ENCODE peak calls at places on chromosomes 6 and 20, in four cellular contexts. One of them, this sample, is unnamed.
A peak's percentile ranks its signal among the peaks of the same experiment; 100 is the strongest.

GRCh38 chr6:47587503-47587902 is 109.9 kb downstream of the CD2AP start:
- DNase-seq in gastrocnemius medialis: no peak
- DNase-seq in neural progenitor cell: no peak
- DNase-seq in mesothelial cell of epicardium: no peak
- DNase-seq in this sample: peak; percentile 22

GRCh38 chr6:14676084-14676483 is 558.5 kb downstream of the CD83 start:
- DNase-seq in gastrocnemius medialis: no peak
- DNase-seq in neural progenitor cell: no peak
- DNase-seq in mesothelial cell of epicardium: no peak
- DNase-seq in this sample: peak; percentile 59

GRCh38 chr6:113190170-113190569 is 667.0 kb upstream of the MARCKS start:
- DNase-seq in gastrocnemius medialis: no peak
- DNase-seq in neural progenitor cell: peak; percentile 16
- DNase-seq in mesothelial cell of epicardium: no peak
- DNase-seq in this sample: no peak

GRCh38 chr6:90382760-90383159 is 86.1 kb upstream of the BACH2 start:
- DNase-seq in gastrocnemius medialis: no peak
- DNase-seq in neural progenitor cell: no peak
- DNase-seq in mesothelial cell of epicardium: no peak
- DNase-seq in this sample: no peak

GRCh38 chr20:23920408-23920780 is 40.8 kb upstream of the CST5 start:
- DNase-seq in gastrocnemius medialis: no peak
- DNase-seq in neural progenitor cell: no peak
- DNase-seq in mesothelial cell of epicardium: no peak
- DNase-seq in this sample: no peak

GRCh38 chr20:53786071-53786444 is 192.4 kb upstream of the ZNF217 start:
- DNase-seq in gastrocnemius medialis: no peak
- DNase-seq in neural progenitor cell: no peak
- DNase-seq in mesothelial cell of epicardium: no peak
- DNase-seq in this sample: no peak

GRCh38 chr6:46323312-46323965 is 152.7 kb upstream of the ENPP5 start:
- DNase-seq in gastrocnemius medialis: peak; percentile 20
- DNase-seq in neural progenitor cell: no peak
- DNase-seq in mesothelial cell of epicardium: no peak
- DNase-seq in this sample: peak; percentile 91

GRCh38 chr20:38842558-38842981 is 37.1 kb downstream of the PPP1R16B start:
- DNase-seq in gastrocnemius medialis: no peak
- DNase-seq in neural progenitor cell: no peak
- DNase-seq in mesothelial cell of epicardium: no peak
- DNase-seq in this sample: no peak

GRCh38 chr6:169909113-169909512 is 157.7 kb downstream of the ERMARD start:
- DNase-seq in gastrocnemius medialis: no peak
- DNase-seq in neural progenitor cell: no peak
- DNase-seq in mesothelial cell of epicardium: no peak
- DNase-seq in this sample: no peak

GRCh38 chr6:3797231-3798200 is 46.0 kb upstream of the PXDC1 start:
- DNase-seq in gastrocnemius medialis: no peak
- DNase-seq in neural progenitor cell: no peak
- DNase-seq in mesothelial cell of epicardium: no peak
- DNase-seq in this sample: peak; percentile 92

GRCh38 chr6:89575562-89575960 is 63.0 kb downstream of the LYRM2 start:
- DNase-seq in gastrocnemius medialis: no peak
- DNase-seq in neural progenitor cell: no peak
- DNase-seq in mesothelial cell of epicardium: no peak
- DNase-seq in this sample: no peak

GRCh38 chr6:46419576-46420002 is 71.7 kb downstream of the RCAN2 start:
- DNase-seq in gastrocnemius medialis: peak; percentile 62
- DNase-seq in neural progenitor cell: peak; percentile 69
- DNase-seq in mesothelial cell of epicardium: peak; percentile 50
- DNase-seq in this sample: peak; percentile 84

GRCh38 chr6:116365743-116366142 is 5.0 kb upstream of the DSE start:
- DNase-seq in gastrocnemius medialis: no peak
- DNase-seq in neural progenitor cell: no peak
- DNase-seq in mesothelial cell of epicardium: no peak
- DNase-seq in this sample: no peak

GRCh38 chr6:154796484-154796883 is 63.3 kb downstream of the SCAF8 start:
- DNase-seq in gastrocnemius medialis: no peak
- DNase-seq in neural progenitor cell: no peak
- DNase-seq in mesothelial cell of epicardium: no peak
- DNase-seq in this sample: no peak

GRCh38 chr6:18203786-18204185 is 48.6 kb downstream of the KDM1B start:
- DNase-seq in gastrocnemius medialis: no peak
- DNase-seq in neural progenitor cell: no peak
- DNase-seq in mesothelial cell of epicardium: no peak
- DNase-seq in this sample: no peak

GRCh38 chr6:153965996-153966395 is 73.0 kb upstream of the OPRM1 start:
- DNase-seq in gastrocnemius medialis: no peak
- DNase-seq in neural progenitor cell: no peak
- DNase-seq in mesothelial cell of epicardium: no peak
- DNase-seq in this sample: no peak

GRCh38 chr6:55511124-55511820 is 67.7 kb downstream of the HMGCLL1 start:
- DNase-seq in gastrocnemius medialis: no peak
- DNase-seq in neural progenitor cell: no peak
- DNase-seq in mesothelial cell of epicardium: no peak
- DNase-seq in this sample: no peak

GRCh38 chr20:56911946-56912345 is 282.8 kb downstream of the TFAP2C start:
- DNase-seq in gastrocnemius medialis: no peak
- DNase-seq in neural progenitor cell: no peak
- DNase-seq in mesothelial cell of epicardium: no peak
- DNase-seq in this sample: no peak

GRCh38 chr6:55868910-55869479 is 6.4 kb downstream of the BMP5 start:
- DNase-seq in gastrocnemius medialis: no peak
- DNase-seq in neural progenitor cell: no peak
- DNase-seq in mesothelial cell of epicardium: peak; percentile 37
- DNase-seq in this sample: no peak

GRCh38 chr6:14339711-14340590 is 222.4 kb downstream of the CD83 start:
- DNase-seq in gastrocnemius medialis: no peak
- DNase-seq in neural progenitor cell: no peak
- DNase-seq in mesothelial cell of epicardium: no peak
- DNase-seq in this sample: peak; percentile 49

GRCh38 chr6:46606318-46606717 is 46.3 kb downstream of the CYP39A1 start:
- DNase-seq in gastrocnemius medialis: no peak
- DNase-seq in neural progenitor cell: no peak
- DNase-seq in mesothelial cell of epicardium: no peak
- DNase-seq in this sample: no peak

GRCh38 chr20:38387953-38388352 is 41.7 kb downstream of the LBP start:
- DNase-seq in gastrocnemius medialis: no peak
- DNase-seq in neural progenitor cell: no peak
- DNase-seq in mesothelial cell of epicardium: no peak
- DNase-seq in this sample: no peak

GRCh38 chr20:36467076-36467999 is 74.0 kb upstream of the MYL9 start:
- DNase-seq in gastrocnemius medialis: peak; percentile 52
- DNase-seq in neural progenitor cell: no peak
- DNase-seq in mesothelial cell of epicardium: no peak
- DNase-seq in this sample: peak; percentile 79

GRCh38 chr6:90811596-90812226 is 224.8 kb upstream of the MAP3K7 start:
- DNase-seq in gastrocnemius medialis: no peak
- DNase-seq in neural progenitor cell: no peak
- DNase-seq in mesothelial cell of epicardium: no peak
- DNase-seq in this sample: no peak

GRCh38 chr6:52306972-52307849 is 22.7 kb upstream of the MCM3 start:
- DNase-seq in gastrocnemius medialis: no peak
- DNase-seq in neural progenitor cell: no peak
- DNase-seq in mesothelial cell of epicardium: no peak
- DNase-seq in this sample: no peak

GRCh38 chr20:20362774-20363435 is 5.0 kb upstream of the INSM1 start:
- DNase-seq in gastrocnemius medialis: no peak
- DNase-seq in neural progenitor cell: peak; percentile 87
- DNase-seq in mesothelial cell of epicardium: no peak
- DNase-seq in this sample: no peak

GRCh38 chr6:8275667-8276066 is 159.7 kb downstream of the SLC35B3 start:
- DNase-seq in gastrocnemius medialis: no peak
- DNase-seq in neural progenitor cell: no peak
- DNase-seq in mesothelial cell of epicardium: no peak
- DNase-seq in this sample: no peak

GRCh38 chr6:45741437-45742166 is 274.1 kb downstream of the CLIC5 start:
- DNase-seq in gastrocnemius medialis: no peak
- DNase-seq in neural progenitor cell: no peak
- DNase-seq in mesothelial cell of epicardium: no peak
- DNase-seq in this sample: peak; percentile 77

GRCh38 chr6:88360203-88360797 is 194.2 kb upstream of the CNR1 start:
- DNase-seq in gastrocnemius medialis: no peak
- DNase-seq in neural progenitor cell: no peak
- DNase-seq in mesothelial cell of epicardium: no peak
- DNase-seq in this sample: peak; percentile 86

GRCh38 chr20:61170521-61170920 is 81.5 kb upstream of the CDH4 start:
- DNase-seq in gastrocnemius medialis: no peak
- DNase-seq in neural progenitor cell: peak; percentile 20
- DNase-seq in mesothelial cell of epicardium: no peak
- DNase-seq in this sample: no peak

GRCh38 chr6:15498640-15499039 is 164.2 kb downstream of the DTNBP1 start:
- DNase-seq in gastrocnemius medialis: peak; percentile 63
- DNase-seq in neural progenitor cell: no peak
- DNase-seq in mesothelial cell of epicardium: no peak
- DNase-seq in this sample: peak; percentile 33

GRCh38 chr6:49462599-49462926 is 490 bp downstream of the MMUT start:
- DNase-seq in gastrocnemius medialis: no peak
- DNase-seq in neural progenitor cell: peak; percentile 17
- DNase-seq in mesothelial cell of epicardium: no peak
- DNase-seq in this sample: no peak

DNA sequence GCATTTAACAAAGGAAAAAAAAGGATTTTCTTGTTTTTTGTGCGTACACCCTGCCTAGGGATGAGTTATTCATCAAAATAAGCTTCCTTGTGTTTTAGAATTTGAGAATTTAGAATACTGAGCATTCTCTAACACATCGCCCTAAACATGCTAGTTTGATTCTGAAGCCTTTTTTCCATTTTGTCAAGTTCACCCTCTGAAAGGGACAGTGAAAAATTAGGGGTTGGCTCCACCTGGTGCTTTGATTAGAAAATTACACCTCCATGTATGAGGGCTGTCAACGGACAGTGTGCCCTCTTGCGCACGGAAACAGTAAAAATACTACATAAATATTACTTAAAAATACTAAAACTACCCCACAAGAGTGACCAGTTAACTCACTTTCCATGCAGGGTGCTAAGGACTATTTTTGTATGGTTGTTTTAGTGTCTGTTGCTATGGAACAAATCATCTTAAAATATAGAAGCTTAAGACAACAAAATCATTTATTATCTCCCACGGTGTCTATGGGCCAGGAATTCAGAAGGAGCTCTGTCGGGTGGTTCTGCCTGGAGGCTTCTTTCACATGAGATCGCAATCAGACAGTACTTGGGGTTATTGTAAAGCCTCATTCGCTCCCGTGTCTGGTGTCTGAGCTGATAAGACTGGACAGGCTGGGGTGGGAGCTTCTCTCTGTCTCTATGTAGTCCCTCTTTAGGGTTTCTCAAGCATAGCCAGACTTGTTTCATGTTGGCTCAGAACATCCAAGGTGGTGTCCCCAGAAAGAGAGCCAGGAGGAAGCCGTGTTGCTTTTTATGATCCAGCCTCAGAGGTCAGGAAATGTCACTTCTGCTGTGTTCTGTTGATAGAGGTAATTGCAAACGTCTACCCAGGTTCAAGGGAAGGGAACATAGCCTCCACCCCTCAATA is 41.1 kb upstream of the TMEM170B start:
- DNase-seq in gastrocnemius medialis: peak; percentile 25
- DNase-seq in neural progenitor cell: peak; percentile 74
- DNase-seq in mesothelial cell of epicardium: peak; percentile 74
- DNase-seq in this sample: peak; percentile 91
- TF ChIP-seq CTCF in gastrocnemius medialis: peak; percentile 78
- TF ChIP-seq CTCF in neural progenitor cell: peak; percentile 95
- TF ChIP-seq CTCF in mesothelial cell of epicardium: peak; percentile 89
- TF ChIP-seq CTCF in this sample: peak; percentile 80

DNA sequence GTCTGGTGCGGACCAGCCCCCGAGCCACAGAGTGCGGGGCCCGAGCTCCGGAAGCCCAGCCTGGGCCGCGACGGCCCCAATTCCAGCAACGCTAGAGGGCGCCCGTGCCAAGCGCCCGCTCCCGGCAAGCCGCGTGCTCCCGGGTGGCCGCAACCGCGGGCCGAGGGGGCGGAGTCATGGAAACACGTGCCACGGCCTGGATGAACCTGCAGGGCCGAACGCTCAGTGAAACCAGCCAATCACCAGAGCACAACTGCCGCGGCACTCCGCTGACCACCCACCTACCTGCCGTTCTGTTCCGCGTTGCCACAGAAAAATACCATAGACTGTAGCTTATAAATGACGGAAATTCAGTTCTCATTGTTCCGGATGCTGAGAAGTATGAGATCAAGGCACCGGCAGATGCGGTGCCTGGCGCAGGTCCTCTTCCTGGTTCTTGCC is 85.7 kb upstream of the FOXC1 start:
- DNase-seq in gastrocnemius medialis: peak; percentile 66
- DNase-seq in neural progenitor cell: peak; percentile 84
- DNase-seq in mesothelial cell of epicardium: peak; percentile 69
- DNase-seq in this sample: peak; percentile 38
- TF ChIP-seq CTCF in gastrocnemius medialis: peak; percentile 66
- TF ChIP-seq CTCF in neural progenitor cell: peak; percentile 75
- TF ChIP-seq CTCF in mesothelial cell of epicardium: peak; percentile 68
- TF ChIP-seq CTCF in this sample: peak; percentile 43

GRCh38 chr20:50589548-50590347 is 79.6 kb downstream of the PTPN1 start:
- DNase-seq in gastrocnemius medialis: no peak
- DNase-seq in neural progenitor cell: no peak
- DNase-seq in mesothelial cell of epicardium: no peak
- DNase-seq in this sample: no peak
- TF ChIP-seq CTCF in gastrocnemius medialis: no peak
- TF ChIP-seq CTCF in neural progenitor cell: no peak
- TF ChIP-seq CTCF in mesothelial cell of epicardium: no peak
- TF ChIP-seq CTCF in this sample: no peak

DNA sequence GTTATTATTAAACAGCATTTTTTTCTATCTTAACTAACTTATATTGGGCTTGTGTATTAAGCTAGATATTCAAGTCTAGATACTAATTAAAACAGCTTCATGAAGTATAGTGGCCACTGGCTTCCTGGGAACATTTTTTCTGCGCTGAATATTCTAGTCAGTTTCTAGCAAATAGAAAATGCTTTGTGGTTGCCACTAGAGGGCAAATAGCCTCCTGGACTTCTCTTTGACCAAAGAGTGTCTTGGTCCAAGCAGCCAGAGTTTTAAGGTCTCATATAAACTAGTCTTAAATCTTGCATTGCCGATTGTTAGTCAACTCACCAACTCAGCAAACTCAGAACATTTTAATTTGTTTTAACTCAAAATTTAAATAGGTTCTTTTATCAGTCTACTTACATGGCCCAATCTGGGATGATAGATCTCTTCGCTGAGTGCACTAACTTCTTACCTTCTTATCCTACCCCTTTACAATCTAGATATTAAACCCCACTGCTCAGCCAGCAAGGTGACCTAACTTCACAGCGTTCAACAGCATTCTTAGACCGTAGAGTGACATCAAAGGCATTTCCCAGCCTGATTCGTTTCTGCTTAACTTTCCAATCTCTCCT is 24.6 kb upstream of the ID4 start:
- DNase-seq in gastrocnemius medialis: no peak
- DNase-seq in neural progenitor cell: peak; percentile 47
- DNase-seq in mesothelial cell of epicardium: no peak
- DNase-seq in this sample: peak; percentile 83
- TF ChIP-seq CTCF in gastrocnemius medialis: peak; percentile 50
- TF ChIP-seq CTCF in neural progenitor cell: peak; percentile 76
- TF ChIP-seq CTCF in mesothelial cell of epicardium: peak; percentile 33
- TF ChIP-seq CTCF in this sample: peak; percentile 80

GRCh38 chr6:36977470-36977941 is 8.5 kb downstream of the MTCH1 start:
- DNase-seq in gastrocnemius medialis: no peak
- DNase-seq in neural progenitor cell: peak; percentile 52
- DNase-seq in mesothelial cell of epicardium: no peak
- DNase-seq in this sample: no peak
- TF ChIP-seq CTCF in gastrocnemius medialis: peak; percentile 53
- TF ChIP-seq CTCF in neural progenitor cell: peak; percentile 63
- TF ChIP-seq CTCF in mesothelial cell of epicardium: no peak
- TF ChIP-seq CTCF in this sample: peak; percentile 53